ENCODE peak calls at places on chromosomes 2 and 18, in seven cellular contexts. G is mesenteric fat pad; L is astrocyte of the spinal cord; O is NCI-H524; I is heart right ventricle; A is activated T-cell treated with anti-CD3 and anti-CD28 coated beads, Interleukin-2, amount 50 U/mL, for 72 hours; X is putamen. P is an unnamed sample.

GRCh38 chr2:159615936-159616733 is at the start of gene BAZ2B:
- DNase-seq in G (peak), L (peak), O (peak), I (peak), A (peak), X (peak), P (peak)

GRCh38 chr2:159982270-159982669 is 80.1 kb downstream of the PLA2R1 start:
- DNase-seq in G (no peak), L (peak), O (no peak), I (no peak), A (no peak), X (no peak), P (no peak)

GRCh38 chr2:222423186-222423585 is 1.2 kb upstream of the SGPP2 start:
- DNase-seq in G (no peak), L (no peak), O (no peak), I (no peak), A (no peak), X (no peak), P (no peak)

GRCh38 chr2:19508-19907 is 26.8 kb downstream of the FAM110C start:
- DNase-seq in G (no peak), L (no peak), O (no peak), I (no peak), A (no peak), X (no peak), P (no peak)

GRCh38 chr2:166057363-166058169 is 70.3 kb downstream of the SCN1A start:
- DNase-seq in G (no peak), L (peak), O (no peak), I (no peak), A (no peak), X (peak), P (no peak)

GRCh38 chr2:71327916-71328315 is 3.7 kb upstream of the ZNF638 start:
- DNase-seq in G (no peak), L (no peak), O (no peak), I (no peak), A (no peak), X (no peak), P (no peak)

GRCh38 chr18:7946724-7947377 is 379.7 kb downstream of the PTPRM start:
- DNase-seq in G (no peak), L (peak), O (no peak), I (no peak), A (no peak), X (peak), P (no peak)

GRCh38 chr18:9743200-9744016 is 35.3 kb downstream of the RAB31 start:
- DNase-seq in G (peak), L (peak), O (no peak), I (no peak), A (no peak), X (no peak), P (no peak)

GRCh38 chr18:63758616-63759015 is 16.6 kb upstream of the SERPINB7 start:
- DNase-seq in G (no peak), L (peak), O (no peak), I (no peak), A (no peak), X (no peak), P (no peak)

GRCh38 chr2:232592687-232593407 is 40.6 kb upstream of the EFHD1 start:
- DNase-seq in G (no peak), L (peak), O (no peak), I (no peak), A (peak), X (no peak), P (no peak)

P was measured in germinal center.